ENCODE peak calls at places on chromosomes 2 and 18, in nine cellular contexts. Y is body of pancreas; D is HepG2; H is ascending aorta; P is CD4-positive, CD25-positive, alpha-beta regulatory T cell; K is lung; R is GM23338; T is left lung; S is right cardiac atrium. Z is an unnamed sample. For H3K4me1, the result is how much of the 10 kb centered on the place peaks cover.

GRCh38 chr2:12168354-12169059 is 422.1 kb downstream of the LPIN1 start:
- DNase-seq in P (no peak), D (no peak), K (no peak), R (no peak), H (no peak), Y (no peak), T (no peak), S (no peak), Z (no peak)

GRCh38 chr2:26846881-26847662 is 860 bp upstream of the DPYSL5 start:
- DNase-seq in K (no peak), P (no peak), S (no peak), H (no peak), R (peak), D (no peak), Y (no peak), T (no peak), Z (peak)

GRCh38 chr18:25039781-25040180 is 312.2 kb downstream of the ZNF521 start:
- DNase-seq in P (no peak), H (no peak), K (no peak), D (no peak), T (no peak), R (no peak), S (no peak), Y (no peak), Z (no peak)

GRCh38 chr2:127422631-127423475 is 4.6 kb downstream of the PROC start:
- DNase-seq in T (peak), D (no peak), H (no peak), P (no peak), Y (peak), S (no peak), K (peak), R (peak), Z (no peak)

GRCh38 chr2:96274355-96275056 is 8.5 kb downstream of the CIAO1 start:
- DNase-seq in S (no peak), K (no peak), H (no peak), R (no peak), T (no peak), D (no peak), P (no peak), Y (no peak), Z (no peak)

GRCh38 chr2:240996161-240996833 is 2.1 kb upstream of the SNED1 start:
- DNase-seq in Y (no peak), R (no peak), S (peak), P (no peak), H (no peak), T (peak), K (no peak), D (no peak), Z (no peak)

GRCh38 chr18:54947115-54947514 is 12.1 kb downstream of the CCDC68 start:
- DNase-seq in D (no peak), H (no peak), T (no peak), K (no peak), S (peak), R (no peak), Y (peak), P (no peak), Z (peak)

GRCh38 chr2:10382313-10383061 is 65.6 kb downstream of the ODC1 start:
- DNase-seq in K (peak), Y (no peak), T (peak), P (peak), D (no peak), H (no peak), S (peak), R (peak), Z (no peak)

GRCh38 chr18:46199515-46200147 is 95.4 kb downstream of the HAUS1 start:
- DNase-seq in Y (no peak), K (no peak), H (no peak), P (no peak), S (no peak), R (peak), D (peak), T (no peak), Z (no peak)

GRCh38 chr2:178891265-178891958 is 84.2 kb upstream of the TTN start:
- DNase-seq in D (peak), P (peak), K (peak), Y (peak), R (peak), S (peak), H (no peak), T (no peak), Z (peak)

GRCh38 chr2:158936978-158937377 is 31.5 kb upstream of the TANC1 start:
- DNase-seq in T (no peak), H (no peak), P (no peak), Y (no peak), R (no peak), S (no peak), K (peak), D (no peak), Z (no peak)

GRCh38 chr18:58388736-58389135 is 240.2 kb downstream of the ALPK2 start:
- DNase-seq in R (no peak), S (no peak), D (no peak), H (no peak), K (no peak), P (no peak), Y (no peak), T (no peak), Z (no peak)

GRCh38 chr2:144460981-144461766 is 58.7 kb downstream of the ZEB2 start:
- DNase-seq in H (no peak), D (no peak), K (peak), Y (peak), P (no peak), R (no peak), S (peak), T (no peak), Z (no peak)

GRCh38 chr2:64325852-64326577 is 127.9 kb upstream of the LGALSL start:
- DNase-seq in T (no peak), K (no peak), P (peak), H (no peak), Y (no peak), S (no peak), R (no peak), D (no peak), Z (no peak)

GRCh38 chr18:76846217-76846616 is 23.9 kb downstream of the ZNF236 start:
- DNase-seq in D (no peak), K (no peak), T (no peak), S (peak), R (no peak), H (no peak), P (no peak), Y (no peak), Z (no peak)

GRCh38 chr2:41836944-41837343 is 210.9 kb upstream of the PKDCC start:
- DNase-seq in T (no peak), Y (no peak), P (peak), R (peak), S (no peak), H (no peak), K (no peak), D (no peak), Z (peak)

GRCh38 chr2:54480025-54480424 is 23.9 kb downstream of the SPTBN1 start:
- DNase-seq in R (no peak), D (no peak), S (no peak), H (no peak), T (no peak), Y (peak), K (no peak), P (no peak), Z (no peak)

GRCh38 chr18:70195852-70196434 is 9.5 kb downstream of the RTTN start:
- DNase-seq in T (no peak), S (no peak), D (peak), P (peak), K (no peak), R (peak), H (no peak), Y (peak), Z (no peak)

GRCh38 chr2:165634282-165634681 is 159.8 kb downstream of the GALNT3 start:
- DNase-seq in D (no peak), H (no peak), P (no peak), K (no peak), R (peak), T (no peak), S (no peak), Y (no peak), Z (no peak)

GRCh38 chr2:231058761-231059550 is 2.3 kb downstream of the PSMD1 start:
- DNase-seq in T (no peak), S (no peak), R (no peak), P (no peak), D (no peak), Y (no peak), K (no peak), H (no peak), Z (no peak)

GRCh38 chr2:69625078-69625788 is 18.3 kb downstream of the AAK1 start:
- DNase-seq in T (no peak), R (no peak), P (no peak), H (no peak), D (peak), Y (no peak), S (no peak), K (no peak), Z (no peak)

GRCh38 chr18:25230658-25231326 is 121.2 kb downstream of the ZNF521 start:
- DNase-seq in H (peak), K (peak), T (no peak), D (no peak), P (no peak), Y (peak), S (peak), R (no peak), Z (peak)

GRCh38 chr18:23812566-23813440 is 123.5 kb downstream of the LAMA3 start:
- DNase-seq in D (no peak), S (no peak), P (peak), K (no peak), T (no peak), R (peak), H (no peak), Y (no peak), Z (no peak)

GRCh38 chr2:136665741-136666140 is 99.6 kb upstream of the THSD7B start:
- DNase-seq in K (no peak), P (no peak), S (no peak), T (no peak), D (no peak), R (no peak), H (no peak), Y (no peak), Z (no peak)

GRCh38 chr2:14516844-14517243 is 115.7 kb upstream of the LRATD1 start:
- DNase-seq in Y (no peak), T (no peak), P (no peak), S (no peak), K (no peak), D (no peak), R (no peak), H (no peak), Z (no peak)

GRCh38 chr2:178292586-178292985 is 98.3 kb downstream of the OSBPL6 start:
- DNase-seq in T (no peak), K (no peak), Y (no peak), H (no peak), S (no peak), P (no peak), D (no peak), R (no peak), Z (no peak)

GRCh38 chr2:71889991-71890684 is 257.5 kb downstream of the CYP26B1 start:
- DNase-seq in H (no peak), D (no peak), S (peak), P (no peak), Y (no peak), K (peak), T (no peak), R (no peak), Z (no peak)

GRCh38 chr18:45782662-45783061 is 42.8 kb upstream of the SIGLEC15 start:
- DNase-seq in Y (no peak), D (no peak), R (no peak), K (no peak), P (no peak), T (no peak), S (no peak), H (no peak), Z (no peak)

GRCh38 chr18:38751211-38751610 is 1185.6 kb upstream of the CELF4 start:
- DNase-seq in S (no peak), D (no peak), K (no peak), T (no peak), P (no peak), Y (no peak), H (no peak), R (no peak), Z (no peak)

DNA sequence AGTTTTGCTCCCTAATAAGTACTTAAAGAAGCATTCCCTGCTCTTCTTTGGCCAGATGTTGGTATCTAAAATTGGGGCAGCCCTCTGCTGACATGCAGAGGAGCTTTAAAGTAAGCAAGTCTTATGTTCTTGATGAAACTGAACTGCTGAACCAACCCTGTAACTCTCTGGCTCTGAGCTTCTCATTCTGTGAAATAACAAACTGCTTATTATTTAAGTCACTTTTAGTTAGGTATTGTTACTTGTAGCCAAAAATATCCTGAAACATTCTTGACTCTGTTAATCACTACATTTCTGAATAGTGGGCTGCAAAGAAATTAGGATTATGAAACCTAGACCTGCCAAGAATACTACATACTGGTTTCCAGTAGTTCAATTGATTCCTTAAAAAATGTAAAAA is 15.5 kb downstream of the PPP3R1 start:
- DNase-seq in P (no peak), S (no peak), D (no peak), K (no peak), Y (no peak), H (no peak), T (no peak), R (no peak), Z (no peak)
- H3K4me1 ChIP-seq in P (half or more), S (under half), D (under half), K (under half), Y (half or more), H (under half), T (half or more), R (half or more), Z (half or more)

DNA sequence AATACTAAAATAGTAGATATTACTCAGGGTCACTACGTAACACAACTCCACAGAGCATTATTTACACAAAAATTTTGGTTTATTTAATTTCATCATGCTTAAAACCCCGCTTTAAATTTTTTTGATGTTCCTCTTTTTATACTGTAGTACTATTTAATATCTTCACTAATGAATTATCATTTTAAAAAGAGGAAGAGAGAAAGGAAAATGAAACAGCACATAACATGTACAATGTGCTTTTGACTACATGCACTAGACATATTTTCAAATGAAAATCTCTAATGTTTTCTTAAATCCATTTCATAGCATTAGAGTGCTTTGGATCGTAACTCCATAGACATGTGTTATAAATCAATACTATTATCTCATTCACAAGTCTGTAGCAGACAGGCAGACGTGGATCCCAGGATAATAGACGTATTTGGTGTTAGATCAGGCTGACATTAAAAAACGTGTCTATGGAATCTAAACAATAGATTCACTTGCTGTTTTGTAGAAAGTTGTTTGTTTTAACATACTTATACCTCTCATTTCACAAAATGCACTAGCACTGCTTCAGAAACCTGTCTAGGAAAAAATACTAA is 897.0 kb downstream of the CPS1 start:
- DNase-seq in R (no peak), S (no peak), D (no peak), H (no peak), T (no peak), Y (no peak), P (no peak), K (no peak), Z (no peak)
- H3K4me3 ChIP-seq in R (no peak), S (no peak), D (no peak), H (no peak), T (no peak), Y (no peak), P (no peak), K (no peak), Z (no peak)

GRCh38 chr2:101817488-101817887 is 120.0 kb downstream of the MAP4K4 start:
- DNase-seq in R (no peak), P (no peak), T (no peak), K (no peak), S (no peak), D (no peak), Y (no peak), H (no peak), Z (no peak)

GRCh38 chr2:101815739-101816391 is 118.4 kb downstream of the MAP4K4 start:
- DNase-seq in Y (no peak), P (no peak), D (no peak), R (peak), K (no peak), T (peak), S (no peak), H (no peak), Z (no peak)

GRCh38 chr2:101815154-101815553 is 117.6 kb downstream of the MAP4K4 start:
- DNase-seq in D (no peak), S (no peak), Y (no peak), P (no peak), T (no peak), K (no peak), R (no peak), H (no peak), Z (no peak)

GRCh38 chr2:101814752-101815151 is 117.2 kb downstream of the MAP4K4 start:
- DNase-seq in H (no peak), T (no peak), S (no peak), Y (no peak), K (no peak), R (no peak), D (no peak), P (no peak), Z (no peak)

GRCh38 chr2:101816598-101816997 is 119.1 kb downstream of the MAP4K4 start:
- DNase-seq in Y (no peak), D (no peak), T (no peak), H (no peak), P (no peak), S (no peak), K (no peak), R (no peak), Z (no peak)
- H3K4me1 ChIP-seq in Y (under half), D (half or more), T (under half), H (under half), P (under half), S (under half), K (under half), R (under half), Z (half or more)

GRCh38 chr2:105643405-105644173 is 101.1 kb upstream of the NCK2 start:
- DNase-seq in H (no peak), P (no peak), Y (no peak), D (peak), T (no peak), R (no peak), K (no peak), S (no peak), Z (no peak)

GRCh38 chr2:105645031-105645940 is 99.4 kb upstream of the NCK2 start:
- DNase-seq in S (no peak), Y (no peak), D (no peak), K (no peak), R (peak), P (no peak), T (no peak), H (no peak), Z (no peak)

GRCh38 chr2:105646423-105647076 is 98.2 kb upstream of the NCK2 start:
- DNase-seq in T (no peak), D (no peak), K (no peak), S (no peak), H (no peak), R (no peak), Y (peak), P (no peak), Z (no peak)

GRCh38 chr2:105645971-105646370 is 98.7 kb upstream of the NCK2 start:
- DNase-seq in D (no peak), H (no peak), P (no peak), R (no peak), Y (no peak), S (no peak), K (no peak), T (no peak), Z (no peak)

GRCh38 chr2:105644174-105644980 is 100.3 kb upstream of the NCK2 start:
- DNase-seq in T (no peak), K (no peak), R (no peak), Y (no peak), S (no peak), P (no peak), D (peak), H (no peak), Z (no peak)
- H3K4me3 ChIP-seq in T (no peak), K (no peak), R (no peak), Y (no peak), S (no peak), P (no peak), D (no peak), H (no peak), Z (no peak)

GRCh38 chr2:120769076-120769786 is 33.6 kb downstream of the GLI2 start:
- DNase-seq in D (no peak), T (peak), S (no peak), P (no peak), R (no peak), H (no peak), Y (no peak), K (no peak), Z (no peak)

GRCh38 chr2:120769787-120770120 is 34.1 kb downstream of the GLI2 start:
- DNase-seq in H (no peak), P (no peak), K (no peak), T (peak), S (no peak), R (no peak), D (no peak), Y (no peak), Z (peak)

GRCh38 chr2:120766758-120767351 is 31.2 kb downstream of the GLI2 start:
- DNase-seq in D (no peak), K (no peak), P (no peak), R (peak), H (no peak), S (no peak), T (peak), Y (no peak), Z (no peak)

GRCh38 chr2:120767486-120768005 is 31.9 kb downstream of the GLI2 start:
- DNase-seq in K (no peak), P (no peak), H (no peak), S (no peak), T (peak), D (no peak), R (no peak), Y (no peak), Z (peak)

GRCh38 chr2:120768112-120769048 is 32.7 kb downstream of the GLI2 start:
- DNase-seq in T (peak), K (no peak), Y (no peak), H (no peak), R (no peak), D (no peak), S (no peak), P (no peak), Z (no peak)
- H3K4me1 ChIP-seq in T (under half), K (under half), Y (under half), H (under half), R (half or more), D (under half), S (under half), P (under half), Z (under half)

DNA sequence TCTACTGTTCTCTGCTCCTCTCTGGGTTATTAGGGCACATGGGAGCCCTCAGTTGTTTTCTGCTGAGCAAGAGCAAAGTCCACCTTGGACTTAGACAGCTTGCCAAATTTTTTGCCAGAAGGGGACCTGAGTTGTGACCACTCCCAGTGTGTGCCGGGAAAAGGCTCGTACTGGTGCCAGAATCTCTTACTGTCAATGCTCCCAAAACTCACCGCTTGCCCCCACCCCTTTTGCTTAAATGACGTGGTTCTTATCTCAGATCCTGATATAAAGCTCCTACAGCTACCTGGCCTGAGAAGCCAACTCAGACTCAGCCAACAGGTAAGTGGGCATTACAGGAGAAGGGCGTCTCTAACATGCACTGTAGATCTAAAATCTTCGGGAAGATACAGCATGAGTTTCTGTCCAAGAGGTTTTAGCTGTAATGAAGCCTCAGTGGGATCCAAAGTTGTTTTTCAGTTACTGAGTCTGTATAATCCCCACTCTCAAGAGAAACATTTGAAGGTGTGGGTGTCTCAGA is at the start of gene REG1A:
- DNase-seq in S (no peak), R (no peak), Y (peak), T (no peak), P (no peak), K (no peak), H (no peak), D (no peak), Z (no peak)
- H3K4me3 ChIP-seq in S (no peak), R (no peak), Y (peak), T (no peak), P (no peak), K (no peak), H (no peak), D (no peak), Z (no peak)